ENCODE peak calls at places on chromosomes 16 and 17, in eight cellular contexts. One of them, this sample, is unnamed.

GRCh38 chr17:71467719-71468118 is 653.1 kb upstream of the SOX9 start:
- DNase-seq in activated CD8-positive, alpha-beta T cell treated with anti-CD3 and anti-CD28 coated beads for 36 hours: no peak
- DNase-seq in pancreas: no peak
- DNase-seq in DMS153: no peak
- DNase-seq in Calu3: peak
- DNase-seq in caudate nucleus: no peak
- DNase-seq in HCEC 1CT: no peak
- DNase-seq in stimulated activated naive CD4-positive, alpha-beta T cell: no peak
- DNase-seq in this sample: no peak

GRCh38 chr17:71530227-71530626 is 590.6 kb upstream of the SOX9 start:
- DNase-seq in activated CD8-positive, alpha-beta T cell treated with anti-CD3 and anti-CD28 coated beads for 36 hours: no peak
- DNase-seq in pancreas: no peak
- DNase-seq in DMS153: no peak
- DNase-seq in Calu3: no peak
- DNase-seq in caudate nucleus: no peak
- DNase-seq in HCEC 1CT: no peak
- DNase-seq in stimulated activated naive CD4-positive, alpha-beta T cell: no peak
- DNase-seq in this sample: no peak

GRCh38 chr16:55543470-55543869 is 23.0 kb upstream of the CAPNS2 start:
- DNase-seq in activated CD8-positive, alpha-beta T cell treated with anti-CD3 and anti-CD28 coated beads for 36 hours: no peak
- DNase-seq in pancreas: no peak
- DNase-seq in DMS153: peak
- DNase-seq in Calu3: no peak
- DNase-seq in caudate nucleus: no peak
- DNase-seq in HCEC 1CT: peak
- DNase-seq in stimulated activated naive CD4-positive, alpha-beta T cell: no peak
- DNase-seq in this sample: peak

GRCh38 chr17:61658183-61658582 is 67.2 kb upstream of the NACA2 start:
- DNase-seq in activated CD8-positive, alpha-beta T cell treated with anti-CD3 and anti-CD28 coated beads for 36 hours: no peak
- DNase-seq in pancreas: no peak
- DNase-seq in DMS153: no peak
- DNase-seq in Calu3: no peak
- DNase-seq in caudate nucleus: no peak
- DNase-seq in HCEC 1CT: no peak
- DNase-seq in stimulated activated naive CD4-positive, alpha-beta T cell: no peak
- DNase-seq in this sample: no peak

GRCh38 chr16:4090476-4090875 is 25.8 kb downstream of the ADCY9 start:
- DNase-seq in activated CD8-positive, alpha-beta T cell treated with anti-CD3 and anti-CD28 coated beads for 36 hours: no peak
- DNase-seq in pancreas: no peak
- DNase-seq in DMS153: no peak
- DNase-seq in Calu3: no peak
- DNase-seq in caudate nucleus: no peak
- DNase-seq in HCEC 1CT: no peak
- DNase-seq in stimulated activated naive CD4-positive, alpha-beta T cell: no peak
- DNase-seq in this sample: no peak

GRCh38 chr17:29469251-29469650 is 79.1 kb downstream of the TAOK1 start:
- DNase-seq in activated CD8-positive, alpha-beta T cell treated with anti-CD3 and anti-CD28 coated beads for 36 hours: no peak
- DNase-seq in pancreas: no peak
- DNase-seq in DMS153: no peak
- DNase-seq in Calu3: no peak
- DNase-seq in caudate nucleus: no peak
- DNase-seq in HCEC 1CT: no peak
- DNase-seq in stimulated activated naive CD4-positive, alpha-beta T cell: no peak
- DNase-seq in this sample: no peak

GRCh38 chr16:2015117-2015946 is 4.3 kb upstream of the NPW start:
- DNase-seq in activated CD8-positive, alpha-beta T cell treated with anti-CD3 and anti-CD28 coated beads for 36 hours: no peak
- DNase-seq in pancreas: no peak
- DNase-seq in DMS153: no peak
- DNase-seq in Calu3: peak
- DNase-seq in caudate nucleus: no peak
- DNase-seq in HCEC 1CT: peak
- DNase-seq in stimulated activated naive CD4-positive, alpha-beta T cell: no peak
- DNase-seq in this sample: no peak

GRCh38 chr17:11047228-11047627 is 193.8 kb upstream of the SHISA6 start:
- DNase-seq in activated CD8-positive, alpha-beta T cell treated with anti-CD3 and anti-CD28 coated beads for 36 hours: no peak
- DNase-seq in pancreas: no peak
- DNase-seq in DMS153: no peak
- DNase-seq in Calu3: no peak
- DNase-seq in caudate nucleus: no peak
- DNase-seq in HCEC 1CT: no peak
- DNase-seq in stimulated activated naive CD4-positive, alpha-beta T cell: no peak
- DNase-seq in this sample: no peak

GRCh38 chr17:56913000-56913866 is 616 bp downstream of the TRIM25 start:
- DNase-seq in activated CD8-positive, alpha-beta T cell treated with anti-CD3 and anti-CD28 coated beads for 36 hours: no peak
- DNase-seq in pancreas: no peak
- DNase-seq in DMS153: no peak
- DNase-seq in Calu3: no peak
- DNase-seq in caudate nucleus: no peak
- DNase-seq in HCEC 1CT: no peak
- DNase-seq in stimulated activated naive CD4-positive, alpha-beta T cell: no peak
- DNase-seq in this sample: peak

GRCh38 chr16:11142951-11143740 is 112.9 kb downstream of the SOCS1 start:
- DNase-seq in activated CD8-positive, alpha-beta T cell treated with anti-CD3 and anti-CD28 coated beads for 36 hours: no peak
- DNase-seq in pancreas: no peak
- DNase-seq in DMS153: no peak
- DNase-seq in Calu3: no peak
- DNase-seq in caudate nucleus: no peak
- DNase-seq in HCEC 1CT: no peak
- DNase-seq in stimulated activated naive CD4-positive, alpha-beta T cell: no peak
- DNase-seq in this sample: no peak

GRCh38 chr17:2138318-2138717 is 83.4 kb downstream of the HIC1 start:
- DNase-seq in activated CD8-positive, alpha-beta T cell treated with anti-CD3 and anti-CD28 coated beads for 36 hours: peak
- DNase-seq in pancreas: no peak
- DNase-seq in DMS153: no peak
- DNase-seq in Calu3: no peak
- DNase-seq in caudate nucleus: no peak
- DNase-seq in HCEC 1CT: no peak
- DNase-seq in stimulated activated naive CD4-positive, alpha-beta T cell: no peak
- DNase-seq in this sample: no peak

This sample was measured in RKO.